ENCODE peak calls at places on chromosomes 12 and 14, in six cellular contexts. B, X, W, G, E and A are unnamed samples.
A peak's percentile ranks its signal among the peaks of the same experiment; 100 is the strongest.

GRCh38 chr12:110565919-110566871 is 16.9 kb downstream of the PPTC7 start:
- DNase-seq in B (no peak), X (no peak), W (no peak), G (no peak), E (no peak), A (no peak)

GRCh38 chr14:65101631-65102440 is 481 bp downstream of the MAX start:
- DNase-seq in B (peak; percentile 67), X (peak; percentile 49), W (peak; percentile 59), G (no peak), E (peak; percentile 38), A (peak; percentile 21)

GRCh38 chr12:63893170-63893569 is 48.7 kb downstream of the SRGAP1 start:
- DNase-seq in B (no peak), X (no peak), W (no peak), G (no peak), E (no peak), A (no peak)

GRCh38 chr12:72989458-72989947 is 717.3 kb downstream of the TRHDE start:
- DNase-seq in B (no peak), X (no peak), W (no peak), G (no peak), E (no peak), A (no peak)

GRCh38 chr14:73712540-73713141 is 1.5 kb downstream of the PNMA1 start:
- DNase-seq in B (peak; percentile 53), X (peak; percentile 37), W (peak; percentile 29), G (no peak), E (peak; percentile 38), A (peak; percentile 70)

GRCh38 chr12:71216725-71217579 is 59.2 kb upstream of the TSPAN8 start:
- DNase-seq in B (no peak), X (peak; percentile 41), W (no peak), G (no peak), E (peak; percentile 46), A (peak; percentile 53)

GRCh38 chr12:46372852-46373302 is 304 bp upstream of the SLC38A2 start:
- DNase-seq in B (no peak), X (no peak), W (no peak), G (no peak), E (no peak), A (no peak)

GRCh38 chr12:110983811-110984210 is 63.4 kb upstream of the MYL2 start:
- DNase-seq in B (no peak), X (no peak), W (no peak), G (no peak), E (no peak), A (no peak)

GRCh38 chr12:106189341-106189740 is 50.6 kb upstream of the NUAK1 start:
- DNase-seq in B (no peak), X (no peak), W (no peak), G (no peak), E (no peak), A (no peak)

GRCh38 chr14:55568618-55569017 is 11.4 kb upstream of the KTN1 start:
- DNase-seq in B (no peak), X (no peak), W (no peak), G (no peak), E (no peak), A (no peak)
- H3K27ac ChIP-seq in B (no peak overlapping the region), X (no peak overlapping the region), W (no peak overlapping the region), G (no peak overlapping the region), E (peak overlapping the region; percentile 62), A (no peak overlapping the region)

DNA sequence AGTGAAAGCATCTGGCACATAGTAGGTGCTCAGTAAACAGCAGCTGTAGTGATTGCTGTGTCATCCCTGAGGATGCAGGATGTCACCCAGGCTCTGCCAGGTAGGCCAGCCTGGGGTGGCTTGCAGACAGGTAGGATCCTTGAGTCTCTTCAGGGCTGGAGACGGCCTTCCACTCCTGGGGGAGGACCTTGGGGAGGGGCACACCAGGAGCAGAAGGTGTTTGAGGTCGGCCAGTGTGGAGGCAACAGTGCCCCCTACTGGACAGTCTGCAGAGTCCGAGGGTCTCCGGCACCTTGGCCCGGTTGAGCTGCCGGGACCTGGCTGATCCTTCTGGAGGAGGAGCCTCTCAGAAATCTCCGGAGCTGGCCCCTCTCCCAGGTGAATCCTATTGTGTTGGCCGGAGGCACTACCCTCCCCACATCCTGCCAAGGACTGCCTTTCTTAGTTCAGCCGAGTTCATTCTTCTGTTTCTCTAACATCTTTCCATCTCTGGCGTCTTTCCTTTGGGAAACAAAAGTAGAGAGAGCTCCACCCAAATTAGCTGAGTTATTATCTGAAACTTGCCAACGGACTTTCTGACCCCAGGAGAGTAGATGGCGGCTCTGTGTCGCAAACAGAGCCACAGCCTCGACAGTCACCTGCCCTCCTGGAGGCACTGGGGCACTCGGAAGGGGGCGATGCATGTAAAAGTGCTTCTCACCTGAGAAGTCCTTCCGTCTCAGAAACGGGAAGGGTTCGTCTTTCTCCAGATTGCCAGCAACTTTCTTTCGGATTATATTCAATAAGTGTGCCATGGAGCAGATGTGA is 41.9 kb upstream of the CLMN start:
- DNase-seq in B (peak; percentile 71), X (peak; percentile 52), W (no peak), G (no peak), E (no peak), A (no peak)
- H3K4me3 ChIP-seq in B (no peak overlapping the region), X (no peak overlapping the region), W (no peak overlapping the region), G (no peak overlapping the region), E (no peak overlapping the region), A (no peak overlapping the region)

GRCh38 chr12:65667932-65668331 is 156.4 kb upstream of the HMGA2 start:
- DNase-seq in B (no peak), X (no peak), W (no peak), G (no peak), E (no peak), A (no peak)

GRCh38 chr12:65673291-65673690 is 151.0 kb upstream of the HMGA2 start:
- DNase-seq in B (no peak), X (no peak), W (no peak), G (no peak), E (no peak), A (no peak)

GRCh38 chr12:65668981-65669695 is 155.1 kb upstream of the HMGA2 start:
- DNase-seq in B (no peak), X (no peak), W (no peak), G (no peak), E (no peak), A (no peak)

GRCh38 chr12:65672441-65672840 is 151.8 kb upstream of the HMGA2 start:
- DNase-seq in B (no peak), X (no peak), W (no peak), G (no peak), E (no peak), A (no peak)

GRCh38 chr12:65670775-65671174 is 153.5 kb upstream of the HMGA2 start:
- DNase-seq in B (no peak), X (no peak), W (no peak), G (no peak), E (no peak), A (no peak)
- H3K4me1 ChIP-seq in B (no peaks in the 10 kb centered on the region), X (no peaks in the 10 kb centered on the region), W (no peaks in the 10 kb centered on the region), G (no peaks in the 10 kb centered on the region), E (no peaks in the 10 kb centered on the region), A (peaks cover 32% of the 10 kb centered on the region)

GRCh38 chr12:53208435-53208834 is 1.4 kb upstream of the ITGB7 start:
- DNase-seq in B (no peak), X (no peak), W (no peak), G (peak; percentile 79), E (no peak), A (no peak)
- H3K27ac ChIP-seq in B (no peak overlapping the region), X (no peak overlapping the region), W (no peak overlapping the region), G (no peak overlapping the region), E (no peak overlapping the region), A (no peak overlapping the region)

DNA sequence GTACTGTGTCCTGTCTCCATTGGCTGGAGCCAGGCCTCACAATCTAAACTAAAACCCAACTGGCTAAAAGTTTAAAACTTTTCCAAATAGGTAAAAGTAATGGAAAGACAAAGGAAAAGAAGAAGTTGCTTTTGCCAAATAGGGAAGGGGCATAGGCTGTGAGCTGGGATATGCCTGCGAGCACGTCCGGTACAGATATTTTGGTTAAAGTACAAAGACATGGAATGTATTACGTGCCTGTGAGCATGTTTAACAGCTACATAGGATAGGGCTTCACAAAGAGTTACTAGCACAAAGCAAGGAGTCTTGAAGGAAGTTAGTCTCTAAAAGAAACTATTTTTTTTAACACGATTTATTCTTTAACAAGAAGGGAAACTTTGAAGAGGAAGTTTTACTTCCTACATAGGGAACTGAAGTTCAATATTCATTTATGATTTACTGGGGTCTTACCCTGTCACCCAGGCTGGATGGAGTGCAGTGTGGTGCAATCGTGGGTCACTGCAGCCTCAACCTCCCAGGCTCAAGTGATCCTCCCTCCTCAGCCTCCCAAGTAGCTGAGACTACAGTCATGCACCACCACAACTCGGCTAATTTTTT is 41.9 kb upstream of the INF2 start:
- DNase-seq in B (no peak), X (no peak), W (no peak), G (no peak), E (no peak), A (no peak)
- H3K4me3 ChIP-seq in B (no peak overlapping the region), X (no peak overlapping the region), W (no peak overlapping the region), G (no peak overlapping the region), E (no peak overlapping the region), A (no peak overlapping the region)

GRCh38 chr14:71705460-71705859 is 226.8 kb upstream of the RGS6 start:
- DNase-seq in B (no peak), X (no peak), W (no peak), G (no peak), E (no peak), A (no peak)

GRCh38 chr14:71702799-71703198 is 229.4 kb upstream of the RGS6 start:
- DNase-seq in B (no peak), X (no peak), W (no peak), G (no peak), E (no peak), A (no peak)

GRCh38 chr14:71701990-71702389 is 230.2 kb upstream of the RGS6 start:
- DNase-seq in B (no peak), X (no peak), W (no peak), G (no peak), E (no peak), A (no peak)

GRCh38 chr14:71703477-71703876 is 228.8 kb upstream of the RGS6 start:
- DNase-seq in B (no peak), X (no peak), W (no peak), G (no peak), E (peak; percentile 13), A (no peak)

DNA sequence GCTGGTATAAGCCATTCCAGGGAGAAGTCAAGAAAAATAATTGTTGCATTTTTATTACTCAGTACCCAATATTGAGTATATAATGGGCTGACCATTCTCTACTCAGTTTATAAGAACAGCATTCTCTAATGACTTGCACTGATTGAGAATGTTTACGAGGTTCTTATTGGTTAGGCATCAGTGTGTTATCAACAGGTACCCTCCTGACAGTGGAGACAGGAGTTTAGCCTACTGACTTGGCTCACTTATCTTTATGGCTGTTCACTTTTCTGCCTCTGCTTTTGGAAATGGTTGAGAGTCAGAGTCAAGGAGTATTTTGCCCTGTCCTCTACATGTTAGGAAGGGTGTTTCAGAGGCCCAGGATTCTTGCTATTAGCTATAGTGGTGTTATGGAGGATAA is 228.0 kb upstream of the RGS6 start:
- DNase-seq in B (no peak), X (no peak), W (no peak), G (no peak), E (no peak), A (no peak)
- H3K4me1 ChIP-seq in B (no peaks in the 10 kb centered on the region), X (peaks cover 4% of the 10 kb centered on the region), W (no peaks in the 10 kb centered on the region), G (peaks cover 21% of the 10 kb centered on the region), E (peaks cover 23% of the 10 kb centered on the region), A (peaks cover 11% of the 10 kb centered on the region)